ENCODE peak calls at places on chromosomes 5 and 9, in four cellular contexts. S, Y, U and K are unnamed samples.
A peak's percentile ranks its signal among the peaks of the same experiment; 100 is the strongest.

GRCh38 chr5:95241-95980 is 3.4 kb downstream of the PLEKHG4B start:
- DNase-seq in U (no peak), S (no peak), Y (no peak), K (no peak)

GRCh38 chr5:143147918-143148317 is 255.6 kb downstream of the NR3C1 start:
- DNase-seq in U (no peak), Y (peak; percentile 57), S (no peak), K (no peak)

GRCh38 chr9:86263876-86264275 is 4.4 kb upstream of the C9orf153 start:
- DNase-seq in S (no peak), U (no peak), Y (peak; percentile 43), K (no peak)

GRCh38 chr5:1464511-1464910 is 19.3 kb upstream of the SLC6A3 start:
- DNase-seq in U (no peak), Y (no peak), S (no peak), K (no peak)

GRCh38 chr5:92748072-92748676 is 832.8 kb downstream of the NR2F1-AS1 start:
- DNase-seq in Y (no peak), S (no peak), U (no peak), K (no peak)

GRCh38 chr5:91956738-91957137 is 573.6 kb upstream of the ARRDC3 start:
- DNase-seq in S (no peak), Y (no peak), U (no peak), K (no peak)

GRCh38 chr5:36744678-36745659 is 131.6 kb upstream of the NIPBL start:
- DNase-seq in U (peak; percentile 61), S (peak; percentile 86), Y (peak; percentile 63), K (peak; percentile 83)

GRCh38 chr5:50325237-50325832 is 115.8 kb downstream of the EMB start:
- DNase-seq in S (no peak), U (peak; percentile 26), Y (peak; percentile 28), K (peak; percentile 2)

GRCh38 chr5:68424799-68425537 is 209.4 kb downstream of the PIK3R1 start:
- DNase-seq in Y (peak; percentile 49), S (no peak), U (no peak), K (no peak)

GRCh38 chr5:113057437-113058052 is 80.9 kb downstream of the DCP2 start:
- DNase-seq in S (no peak), U (no peak), Y (no peak), K (peak; percentile 40)

GRCh38 chr9:34589656-34590375 is at the start of gene CNTFR:
- DNase-seq in Y (no peak), U (peak; percentile 66), S (no peak), K (peak; percentile 93)

GRCh38 chr5:33649801-33650482 is 209.2 kb downstream of the TARS1 start:
- DNase-seq in S (no peak), Y (peak; percentile 84), U (no peak), K (no peak)

GRCh38 chr5:116135344-116135743 is 50.5 kb downstream of the COMMD10 start:
- DNase-seq in Y (no peak), U (no peak), S (no peak), K (no peak)

GRCh38 chr5:57368010-57368409 is 114.6 kb downstream of the ACTBL2 start:
- DNase-seq in U (no peak), Y (peak; percentile 68), S (no peak), K (peak; percentile 47)

GRCh38 chr5:67211926-67212325 is 15.3 kb upstream of the CD180 start:
- DNase-seq in S (no peak), Y (peak; percentile 87), U (no peak), K (no peak)

GRCh38 chr9:83538172-83538889 is at the start of gene FRMD3:
- DNase-seq in S (peak; percentile 78), Y (peak; percentile 16), U (no peak), K (peak; percentile 91)

GRCh38 chr5:14870347-14871083 is 1.1 kb downstream of the ANKH start:
- DNase-seq in U (no peak), S (no peak), Y (no peak), K (peak; percentile 49)

GRCh38 chr5:77893225-77893860 is 117.2 kb upstream of the TBCA start:
- DNase-seq in U (peak; percentile 58), Y (peak; percentile 99), S (peak; percentile 83), K (no peak)

GRCh38 chr5:53246042-53246836 is 136.7 kb upstream of the MOCS2 start:
- DNase-seq in U (peak; percentile 32), Y (peak; percentile 94), S (no peak), K (no peak)

GRCh38 chr5:111954516-111955337 is 197.7 kb upstream of the NREP start:
- DNase-seq in U (no peak), Y (peak; percentile 51), S (no peak), K (no peak)

GRCh38 chr5:96509721-96510383 is 76.8 kb upstream of the PCSK1 start:
- DNase-seq in Y (peak; percentile 97), U (no peak), S (peak; percentile 87), K (no peak)

GRCh38 chr9:121815084-121815483 is 163.7 kb downstream of the DAB2IP start:
- DNase-seq in U (no peak), Y (no peak), S (no peak), K (no peak)

GRCh38 chr9:108894225-108894997 is 32.3 kb downstream of the ACTL7A start:
- DNase-seq in Y (no peak), U (no peak), S (no peak), K (no peak)

GRCh38 chr9:82206490-82206889 is 217.9 kb downstream of the SPATA31D1 start:
- DNase-seq in Y (no peak), U (no peak), S (no peak), K (peak; percentile 23)

GRCh38 chr9:69376651-69377050 is 51.6 kb downstream of the ENTREP1 start:
- DNase-seq in Y (peak; percentile 92), U (no peak), S (no peak), K (no peak)

GRCh38 chr5:104344809-104345512 is 782.4 kb upstream of the NUDT12 start:
- DNase-seq in S (no peak), Y (peak; percentile 1), U (no peak), K (no peak)

GRCh38 chr9:95080961-95081658 is 236.4 kb downstream of the FANCC start:
- DNase-seq in S (no peak), U (no peak), Y (no peak), K (no peak)

GRCh38 chr5:56415356-56415765 is 182.2 kb upstream of the ANKRD55 start:
- DNase-seq in U (peak; percentile 12), Y (peak; percentile 91), S (no peak), K (no peak)

GRCh38 chr5:147290261-147290660 is 55.4 kb downstream of the STK32A start:
- DNase-seq in S (no peak), U (no peak), Y (no peak), K (no peak)

GRCh38 chr9:87831159-87831558 is 51.5 kb upstream of the SPATA31E1 start:
- DNase-seq in Y (no peak), U (no peak), S (no peak), K (no peak)

GRCh38 chr9:87836951-87837715 is 45.5 kb upstream of the SPATA31E1 start:
- DNase-seq in U (no peak), Y (peak; percentile 15), S (no peak), K (no peak)

GRCh38 chr9:87829756-87830155 is 52.9 kb upstream of the SPATA31E1 start:
- DNase-seq in U (no peak), Y (no peak), S (no peak), K (no peak)

GRCh38 chr9:87830446-87830845 is 52.2 kb upstream of the SPATA31E1 start:
- DNase-seq in U (no peak), S (no peak), Y (no peak), K (no peak)

GRCh38 chr9:87834357-87834756 is 48.3 kb upstream of the SPATA31E1 start:
- DNase-seq in Y (no peak), U (peak; percentile 20), S (no peak), K (no peak)
- TF ChIP-seq RAD21 in Y (no peak), U (peak; percentile 26), S (peak; percentile 24), K (no peak)

GRCh38 chr5:94972268-94972667 is 312.6 kb downstream of the MCTP1 start:
- DNase-seq in S (no peak), U (no peak), Y (no peak), K (no peak)
- TF ChIP-seq RAD21 in S (no peak), U (no peak), Y (no peak), K (no peak)

GRCh38 chr9:137319434-137319975 is 17.4 kb upstream of the NRARP start:
- DNase-seq in Y (no peak), S (no peak), U (no peak), K (peak; percentile 23)

GRCh38 chr9:137317021-137317978 is 15.2 kb upstream of the NRARP start:
- DNase-seq in U (no peak), S (no peak), Y (no peak), K (peak; percentile 39)

GRCh38 chr9:137318976-137319375 is 16.9 kb upstream of the NRARP start:
- DNase-seq in U (peak; percentile 43), Y (peak; percentile 5), S (no peak), K (peak; percentile 62)

GRCh38 chr9:137318565-137318964 is 16.5 kb upstream of the NRARP start:
- DNase-seq in S (no peak), Y (no peak), U (no peak), K (peak; percentile 29)

GRCh38 chr9:137317979-137318511 is 16.0 kb upstream of the NRARP start:
- DNase-seq in U (no peak), S (no peak), Y (no peak), K (peak; percentile 36)
- TF ChIP-seq RAD21 in U (no peak), S (no peak), Y (no peak), K (no peak)

GRCh38 chr5:148786456-148786855 is 40.0 kb upstream of the ADRB2 start:
- DNase-seq in Y (peak; percentile 40), U (no peak), S (no peak), K (no peak)
- TF ChIP-seq RAD21 in Y (no peak), U (no peak), S (no peak), K (no peak)

GRCh38 chr5:173591300-173591622 is 25.2 kb downstream of the BOD1 start:
- DNase-seq in S (no peak), Y (no peak), U (no peak), K (peak; percentile 47)

GRCh38 chr5:173590436-173591299 is 25.8 kb downstream of the BOD1 start:
- DNase-seq in Y (no peak), S (no peak), U (no peak), K (no peak)

GRCh38 chr5:173594061-173594460 is 22.4 kb downstream of the BOD1 start:
- DNase-seq in U (no peak), Y (peak; percentile 51), S (no peak), K (no peak)

GRCh38 chr5:173595826-173596225 is 20.6 kb downstream of the BOD1 start:
- DNase-seq in S (no peak), Y (no peak), U (no peak), K (no peak)

GRCh38 chr5:173592050-173592669 is 24.3 kb downstream of the BOD1 start:
- DNase-seq in U (peak; percentile 50), Y (no peak), S (peak; percentile 21), K (peak; percentile 35)
- TF ChIP-seq RAD21 in U (peak; percentile 89), Y (peak; percentile 14), S (peak; percentile 50), K (no peak)